ENCODE peak calls at places on chromosome 3, in ten cellular contexts. X, J, T, O, G, M, B, N, L and F are unnamed samples. For H3K27me3, the result is how much of the 10 kb centered on the place peaks cover.

GRCh38 chr3:43259626-43260025 is 26.7 kb upstream of the SNRK start:
- DNase-seq in X (no peak), J (no peak), T (no peak), O (no peak), G (no peak), M (no peak), B (no peak), N (no peak), L (no peak), F (peak)

GRCh38 chr3:169390310-169390731 is 273.2 kb downstream of the MECOM start:
- DNase-seq in X (peak), J (no peak), T (no peak), O (no peak), G (peak), M (no peak), B (peak), N (no peak), L (no peak), F (no peak)

GRCh38 chr3:113773381-113773780 is 26.5 kb downstream of the ATP6V1A start:
- DNase-seq in X (no peak), J (no peak), T (peak), O (no peak), G (no peak), M (no peak), B (no peak), N (no peak), L (no peak), F (no peak)

GRCh38 chr3:149554826-149555225 is 80.3 kb downstream of the TM4SF4 start:
- DNase-seq in X (peak), J (no peak), T (peak), O (peak), G (peak), M (no peak), B (no peak), N (no peak), L (peak), F (no peak)

GRCh38 chr3:114847564-114847963 is 299.5 kb downstream of the ZBTB20 start:
- DNase-seq in X (no peak), J (no peak), T (no peak), O (no peak), G (no peak), M (no peak), B (peak), N (no peak), L (no peak), F (no peak)

GRCh38 chr3:157301027-157301663 is 135.5 kb upstream of the PTX3 start:
- DNase-seq in X (no peak), J (no peak), T (no peak), O (no peak), G (no peak), M (no peak), B (no peak), N (no peak), L (no peak), F (no peak)

GRCh38 chr3:65952842-65953241 is 85.9 kb downstream of the MAGI1 start:
- DNase-seq in X (no peak), J (no peak), T (no peak), O (no peak), G (no peak), M (no peak), B (no peak), N (no peak), L (no peak), F (no peak)

GRCh38 chr3:100401674-100402036 is 316 bp downstream of the LNP1 start:
- DNase-seq in X (peak), J (peak), T (peak), O (no peak), G (no peak), M (peak), B (peak), N (peak), L (peak), F (peak)

GRCh38 chr3:57006949-57007419 is 53.5 kb upstream of the SPATA12 start:
- DNase-seq in X (no peak), J (no peak), T (peak), O (peak), G (no peak), M (peak), B (no peak), N (no peak), L (peak), F (no peak)

GRCh38 chr3:9957214-9957613 is 5.0 kb upstream of the PRRT3 start:
- DNase-seq in X (no peak), J (no peak), T (peak), O (no peak), G (peak), M (no peak), B (no peak), N (no peak), L (no peak), F (no peak)

GRCh38 chr3:131107637-131108433 is 81.2 kb downstream of the NEK11 start:
- DNase-seq in X (no peak), J (no peak), T (no peak), O (no peak), G (peak), M (no peak), B (no peak), N (no peak), L (no peak), F (no peak)

GRCh38 chr3:195462308-195462610 is 19.4 kb upstream of the ACAP2 start:
- DNase-seq in X (peak), J (no peak), T (no peak), O (no peak), G (no peak), M (no peak), B (no peak), N (no peak), L (no peak), F (no peak)

GRCh38 chr3:128316456-128316855 is 150.2 kb downstream of the DNAJB8 start:
- DNase-seq in X (no peak), J (no peak), T (no peak), O (no peak), G (no peak), M (no peak), B (no peak), N (no peak), L (no peak), F (no peak)

GRCh38 chr3:142909282-142909681 is 20.4 kb upstream of the PCOLCE2 start:
- DNase-seq in X (no peak), J (no peak), T (no peak), O (no peak), G (no peak), M (no peak), B (no peak), N (no peak), L (no peak), F (no peak)

GRCh38 chr3:141401095-141401494 is 32.8 kb downstream of the ZBTB38 start:
- DNase-seq in X (no peak), J (no peak), T (no peak), O (no peak), G (no peak), M (no peak), B (no peak), N (no peak), L (no peak), F (no peak)

GRCh38 chr3:175312766-175313165 is 453.6 kb downstream of the NAALADL2 start:
- DNase-seq in X (no peak), J (no peak), T (no peak), O (no peak), G (no peak), M (no peak), B (no peak), N (no peak), L (no peak), F (no peak)

GRCh38 chr3:45119824-45120614 is 26.2 kb downstream of the CDCP1 start:
- DNase-seq in X (no peak), J (no peak), T (peak), O (no peak), G (no peak), M (no peak), B (peak), N (no peak), L (no peak), F (no peak)

GRCh38 chr3:59103552-59103951 is 53.7 kb upstream of the CFAP20DC start:
- DNase-seq in X (no peak), J (no peak), T (no peak), O (no peak), G (no peak), M (no peak), B (no peak), N (no peak), L (no peak), F (no peak)

GRCh38 chr3:197748597-197749314 is 927 bp upstream of the FYTTD1 start:
- DNase-seq in X (no peak), J (no peak), T (peak), O (no peak), G (no peak), M (no peak), B (no peak), N (no peak), L (no peak), F (no peak)

GRCh38 chr3:196186661-196187573 is 24.3 kb downstream of the ZDHHC19 start:
- DNase-seq in X (peak), J (no peak), T (peak), O (no peak), G (no peak), M (no peak), B (no peak), N (no peak), L (no peak), F (no peak)

GRCh38 chr3:10198761-10199688 is 34.3 kb downstream of the IRAK2 start:
- DNase-seq in X (peak), J (no peak), T (peak), O (no peak), G (peak), M (no peak), B (no peak), N (peak), L (no peak), F (no peak)

GRCh38 chr3:125211523-125212095 is 939 bp downstream of the SLC12A8 start:
- DNase-seq in X (no peak), J (no peak), T (no peak), O (no peak), G (no peak), M (no peak), B (no peak), N (no peak), L (no peak), F (no peak)

GRCh38 chr3:125212096-125212508 is 446 bp downstream of the SLC12A8 start:
- DNase-seq in X (no peak), J (peak), T (no peak), O (no peak), G (no peak), M (no peak), B (peak), N (no peak), L (peak), F (no peak)

GRCh38 chr3:125213946-125214542 is 1.5 kb upstream of the SLC12A8 start:
- DNase-seq in X (no peak), J (no peak), T (peak), O (no peak), G (no peak), M (no peak), B (no peak), N (no peak), L (no peak), F (no peak)

GRCh38 chr3:125214738-125215137 is 2.2 kb upstream of the SLC12A8 start:
- DNase-seq in X (no peak), J (no peak), T (no peak), O (no peak), G (no peak), M (no peak), B (no peak), N (no peak), L (no peak), F (no peak)

GRCh38 chr3:125212509-125213372 is at the start of gene SLC12A8:
- DNase-seq in X (peak), J (peak), T (no peak), O (no peak), G (no peak), M (no peak), B (peak), N (no peak), L (peak), F (no peak)
- H3K4me3 ChIP-seq in X (peak), J (peak), T (peak), O (peak), G (peak), M (no peak), B (peak), N (peak), L (no peak), F (peak)

DNA sequence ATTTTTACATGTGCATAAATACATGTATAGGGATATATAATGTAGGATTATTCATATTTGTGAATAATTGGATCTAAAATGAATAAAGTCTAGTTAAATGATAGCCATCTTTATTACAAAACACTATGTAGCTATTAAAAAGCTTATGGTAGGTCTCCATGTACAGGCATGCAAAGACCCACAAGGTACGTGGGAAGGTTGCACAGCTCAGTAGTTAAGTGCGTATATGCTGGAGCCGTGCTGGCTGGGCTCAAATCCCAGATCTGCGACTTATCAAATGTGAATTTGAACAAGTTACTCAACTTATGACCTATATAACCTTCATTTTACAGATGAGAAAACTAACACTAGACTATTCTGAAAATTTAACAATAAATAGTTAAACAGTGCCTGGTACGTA is 100.6 kb downstream of the MYH15 start:
- DNase-seq in X (no peak), J (no peak), T (no peak), O (no peak), G (no peak), M (no peak), B (no peak), N (no peak), L (no peak), F (no peak)
- H3K27me3 ChIP-seq in X (under half), J (under half), T (under half), O (under half), G (under half), M (under half), B (under half), N (under half), L (under half), F (under half)

GRCh38 chr3:184335661-184336483 is 1.5 kb upstream of the FAM131A start:
- DNase-seq in X (peak), J (peak), T (peak), O (peak), G (peak), M (peak), B (peak), N (peak), L (peak), F (peak)
- TF ChIP-seq POLR2A in X (peak), J (peak), T (peak), O (no peak), G (no peak), M (peak), B (peak), N (peak), L (peak), F (peak)

DNA sequence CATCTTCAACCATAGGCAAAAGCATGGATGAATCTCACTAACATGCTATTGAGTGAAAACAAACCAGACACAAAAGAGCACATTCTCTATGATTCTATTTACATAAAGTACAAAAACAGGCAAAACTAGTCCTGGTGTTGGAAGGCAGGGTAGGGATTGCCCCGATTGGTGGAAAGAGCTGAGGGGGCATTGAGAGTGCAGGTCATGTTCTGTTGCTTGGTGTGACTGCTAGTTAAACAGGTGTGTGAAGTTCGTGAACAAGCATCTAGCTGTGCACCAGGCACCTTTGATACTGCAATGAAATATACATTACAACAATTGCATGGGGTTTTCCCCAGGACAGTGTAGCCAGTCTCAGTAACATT is 26.3 kb upstream of the THRB start:
- DNase-seq in X (no peak), J (no peak), T (no peak), O (no peak), G (peak), M (no peak), B (no peak), N (no peak), L (no peak), F (no peak)
- H3K4me3 ChIP-seq in X (peak), J (peak), T (no peak), O (peak), G (no peak), M (peak), B (peak), N (peak), L (no peak), F (peak)

GRCh38 chr3:27723803-27724458 is 1.8 kb upstream of the EOMES start:
- DNase-seq in X (no peak), J (no peak), T (no peak), O (no peak), G (no peak), M (no peak), B (no peak), N (no peak), L (no peak), F (no peak)
- H3K27me3 ChIP-seq in X (half or more), J (half or more), T (half or more), O (under half), G (half or more), M (under half), B (under half), N (half or more), L (half or more), F (half or more)

GRCh38 chr3:48716982-48717746 is at the start of gene IP6K2:
- DNase-seq in X (peak), J (peak), T (peak), O (peak), G (peak), M (peak), B (peak), N (peak), L (peak), F (peak)
- TF ChIP-seq POLR2A in X (peak), J (peak), T (peak), O (peak), G (peak), M (peak), B (peak), N (no peak), L (peak), F (no peak)

DNA sequence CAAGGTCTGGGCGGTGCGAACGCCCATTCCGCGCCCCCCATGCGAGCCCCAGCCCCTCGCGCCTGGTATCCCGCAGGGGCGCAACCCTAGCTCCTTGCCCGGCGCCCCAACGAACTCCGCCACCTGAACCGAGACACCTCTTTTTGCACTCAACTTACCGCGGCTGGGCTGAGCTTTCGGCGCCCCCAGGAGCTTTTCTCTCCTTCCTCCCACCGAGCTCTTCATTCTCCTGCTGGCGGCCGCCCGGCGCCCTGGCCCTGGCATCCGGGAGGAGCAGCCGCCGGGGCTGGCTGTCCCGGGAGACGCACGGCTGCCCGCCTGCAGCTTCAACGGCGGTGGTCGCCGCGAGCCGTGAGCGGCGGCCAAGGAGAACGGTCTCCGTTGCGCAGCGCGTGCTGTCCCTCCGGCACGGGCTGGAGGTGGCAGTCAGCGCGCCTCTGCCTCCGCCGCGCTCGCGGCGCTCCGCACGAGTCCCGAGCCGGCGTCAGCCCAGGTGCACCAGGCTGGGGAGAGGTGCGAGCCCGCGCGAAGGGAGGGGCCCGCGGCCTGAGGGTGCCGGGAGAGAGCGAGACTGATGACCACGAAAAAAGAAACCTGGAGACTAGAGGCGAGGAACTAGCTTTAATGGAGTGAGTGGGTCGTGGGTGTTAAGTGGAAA is 621.4 kb upstream of the ZNF385D start:
- DNase-seq in X (no peak), J (peak), T (no peak), O (no peak), G (no peak), M (no peak), B (no peak), N (no peak), L (no peak), F (no peak)
- H3K4me3 ChIP-seq in X (peak), J (no peak), T (no peak), O (no peak), G (no peak), M (peak), B (no peak), N (peak), L (no peak), F (peak)

GRCh38 chr3:194028434-194029004 is 107.4 kb upstream of the HES1 start:
- DNase-seq in X (no peak), J (no peak), T (no peak), O (no peak), G (no peak), M (no peak), B (no peak), N (no peak), L (no peak), F (no peak)
- H3K27me3 ChIP-seq in X (under half), J (under half), T (under half), O (under half), G (under half), M (under half), B (under half), N (under half), L (under half), F (under half)

GRCh38 chr3:50235716-50236483 is at the start of gene GNAI2:
- DNase-seq in X (peak), J (peak), T (peak), O (peak), G (peak), M (peak), B (peak), N (peak), L (peak), F (peak)
- TF ChIP-seq POLR2A in X (peak), J (peak), T (peak), O (peak), G (peak), M (peak), B (peak), N (peak), L (peak), F (peak)